ENCODE peak calls at places on chromosomes 16 and 17, in ten cellular contexts. P, O, G, H, D, R, X, T, E and Y are unnamed samples. For H3K4me1, the result is how much of the 10 kb centered on the place peaks cover.

GRCh38 chr17:75240394-75241142 is 20.8 kb downstream of the GGA3 start:
- DNase-seq in R (peak), D (peak), T (peak), X (peak), O (no peak), H (no peak), G (peak), P (no peak), E (peak), Y (no peak)

GRCh38 chr16:70746708-70747424 is 54.1 kb downstream of the VAC14 start:
- DNase-seq in G (peak), H (no peak), P (peak), E (peak), X (no peak), D (peak), R (peak), O (peak), T (peak), Y (peak)

GRCh38 chr17:30952645-30953393 is 18.0 kb upstream of the RNF135 start:
- DNase-seq in D (no peak), T (no peak), P (no peak), G (no peak), R (no peak), H (no peak), O (no peak), E (no peak), X (no peak), Y (no peak)

GRCh38 chr17:57987582-57988300 is at the start of gene VEZF1:
- DNase-seq in R (peak), D (peak), O (peak), T (peak), G (peak), X (peak), P (peak), E (peak), H (no peak), Y (no peak)

GRCh38 chr16:65355706-65356105 is 233.8 kb upstream of the CDH11 start:
- DNase-seq in G (no peak), P (no peak), D (no peak), T (no peak), O (no peak), X (no peak), H (no peak), R (no peak), E (no peak), Y (no peak)

GRCh38 chr16:23869052-23869451 is 33.3 kb downstream of the PRKCB start:
- DNase-seq in P (no peak), H (no peak), E (no peak), X (peak), G (no peak), T (no peak), R (peak), O (no peak), D (no peak), Y (no peak)

GRCh38 chr16:66223176-66223780 is 143.2 kb upstream of the CDH5 start:
- DNase-seq in D (no peak), T (peak), E (no peak), R (no peak), H (no peak), G (peak), P (no peak), X (no peak), O (no peak), Y (no peak)

GRCh38 chr17:40121191-40121885 is 433 bp upstream of the MSL1 start:
- DNase-seq in D (peak), R (no peak), X (peak), E (peak), O (peak), T (peak), P (peak), G (peak), H (no peak), Y (no peak)

GRCh38 chr17:80847506-80848230 is 144.0 kb upstream of the CHMP6 start:
- DNase-seq in R (peak), P (peak), E (no peak), O (no peak), G (no peak), T (no peak), X (no peak), H (no peak), D (no peak), Y (no peak)

GRCh38 chr17:40551091-40551873 is 14.0 kb downstream of the CCR7 start:
- DNase-seq in T (no peak), G (peak), E (peak), H (no peak), X (no peak), O (peak), D (peak), P (peak), R (peak), Y (peak)

GRCh38 chr17:2240541-2240940 is 63.0 kb downstream of the SMG6 start:
- DNase-seq in D (no peak), R (no peak), H (no peak), T (no peak), P (no peak), X (no peak), G (peak), O (no peak), E (no peak), Y (no peak)

GRCh38 chr16:58614860-58615259 is 14.8 kb downstream of the CNOT1 start:
- DNase-seq in E (no peak), R (no peak), G (no peak), T (no peak), O (no peak), D (no peak), P (no peak), H (no peak), X (no peak), Y (no peak)

GRCh38 chr17:173064-173911 is 8.2 kb downstream of the DOC2B start:
- DNase-seq in X (no peak), O (no peak), R (no peak), D (no peak), E (no peak), T (no peak), G (no peak), P (no peak), H (no peak), Y (no peak)

GRCh38 chr16:75066861-75067447 is 49.6 kb downstream of the LDHD start:
- DNase-seq in P (no peak), D (no peak), G (no peak), T (no peak), E (no peak), R (peak), O (no peak), X (no peak), H (no peak), Y (no peak)

GRCh38 chr17:80852476-80853015 is 139.1 kb upstream of the CHMP6 start:
- DNase-seq in G (no peak), E (no peak), O (no peak), R (no peak), H (no peak), T (no peak), X (no peak), D (no peak), P (no peak), Y (no peak)

GRCh38 chr16:14070555-14070876 is 603 bp upstream of the MRTFB start:
- DNase-seq in H (no peak), G (no peak), X (no peak), O (no peak), R (no peak), D (no peak), P (no peak), E (no peak), T (no peak), Y (no peak)

GRCh38 chr17:81912441-81913309 is 1.5 kb upstream of the PCYT2 start:
- DNase-seq in H (no peak), G (no peak), P (no peak), T (no peak), R (no peak), D (no peak), X (no peak), O (no peak), E (no peak), Y (no peak)

GRCh38 chr17:72825218-72825617 is 267.3 kb downstream of the SLC39A11 start:
- DNase-seq in G (no peak), D (no peak), R (no peak), O (no peak), T (no peak), P (no peak), E (no peak), H (no peak), X (no peak), Y (no peak)

GRCh38 chr17:81577278-81578000 is 25.3 kb upstream of the FAAP100 start:
- DNase-seq in X (no peak), O (no peak), H (no peak), D (peak), T (no peak), P (no peak), G (peak), R (no peak), E (no peak), Y (no peak)

DNA sequence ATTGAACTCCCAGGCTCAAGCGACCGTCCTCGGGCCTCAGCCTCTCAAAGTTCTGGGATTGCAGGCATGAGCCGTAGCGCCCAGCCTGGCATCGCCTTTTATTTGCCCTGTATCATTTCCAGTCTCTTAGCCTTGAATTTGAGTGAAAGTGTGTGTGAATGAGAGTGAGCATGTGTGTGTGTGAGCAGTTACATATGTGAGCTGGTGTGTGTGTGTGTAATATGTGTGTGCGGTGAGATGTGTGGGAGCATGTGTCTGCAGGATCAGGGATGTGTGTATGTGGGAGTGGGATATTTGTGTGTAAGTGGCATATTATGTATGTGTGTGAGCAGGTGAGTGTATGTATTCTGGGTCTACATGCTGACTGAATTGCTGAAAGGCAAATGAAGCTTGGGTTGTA is 5.5 kb downstream of the RAB11FIP3 start:
- DNase-seq in H (no peak), E (no peak), O (no peak), D (no peak), G (no peak), R (no peak), X (no peak), P (no peak), T (no peak), Y (no peak)
- H3K4me1 ChIP-seq in H (under half), E (under half), O (under half), D (under half), G (under half), R (under half), X (under half), P (under half), T (under half), Y (under half)

GRCh38 chr17:29650407-29650806 is 27.7 kb upstream of the CORO6 start:
- DNase-seq in X (no peak), D (no peak), O (no peak), T (no peak), E (no peak), G (no peak), P (no peak), R (no peak), H (no peak), Y (no peak)
- TF ChIP-seq CTCF in X (no peak), D (no peak), O (no peak), T (no peak), E (no peak), G (no peak), P (no peak), R (no peak), H (no peak), Y (no peak)

GRCh38 chr16:22291020-22291419 is 6.2 kb upstream of the POLR3E start:
- DNase-seq in E (no peak), H (no peak), G (no peak), P (no peak), R (no peak), O (no peak), T (no peak), D (no peak), X (no peak), Y (no peak)
- H3K4me3 ChIP-seq in E (no peak), H (no peak), G (no peak), P (no peak), R (no peak), O (no peak), T (no peak), D (no peak), X (no peak), Y (no peak)

DNA sequence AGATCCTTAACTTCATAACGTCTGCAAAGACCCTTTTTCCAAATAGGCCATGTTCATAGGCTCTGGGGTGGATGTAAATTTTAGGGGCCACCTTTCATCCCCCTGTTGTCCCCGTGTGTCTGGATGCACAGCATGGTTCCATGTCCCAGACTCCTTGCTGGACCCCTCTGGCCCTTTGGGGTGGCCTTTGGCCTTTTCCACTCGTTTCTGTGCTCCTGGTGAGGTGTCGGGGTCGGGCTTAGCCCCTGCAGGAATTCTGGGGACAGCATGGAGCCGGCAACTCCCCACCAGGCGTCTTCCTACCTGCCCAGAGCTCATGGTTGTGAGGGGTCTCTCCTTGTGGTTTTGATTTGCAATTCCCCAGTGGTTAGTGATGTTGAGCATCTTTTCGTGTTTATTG is 183.5 kb downstream of the SEC14L1 start:
- DNase-seq in P (peak), D (no peak), T (no peak), O (no peak), G (no peak), X (no peak), R (no peak), H (no peak), E (no peak), Y (peak)
- H3K4me1 ChIP-seq in P (half or more), D (half or more), T (half or more), O (under half), G (under half), X (under half), R (under half), H (half or more), E (half or more), Y (half or more)